ENCODE peak calls at places on chromosome 11, in six cellular contexts. One of them, this sample, is unnamed.

GRCh38 chr11:117409511-117409910 is 81.9 kb downstream of the CEP164 start:
- DNase-seq in posterior cingulate gyrus: no peak
- DNase-seq in prostate gland: no peak
- DNase-seq in NCI-H774: no peak
- DNase-seq in sciatic nerve: peak
- DNase-seq in NCI-H1092 treated with DMSO at 0.1 percent for 48 hours: no peak
- DNase-seq in this sample: no peak

GRCh38 chr11:119093951-119094815 is 7.5 kb downstream of the DPAGT1 start:
- DNase-seq in posterior cingulate gyrus: peak
- DNase-seq in NCI-H1092 treated with DMSO at 0.1 percent for 48 hours: no peak
- DNase-seq in sciatic nerve: no peak
- DNase-seq in NCI-H774: no peak
- DNase-seq in prostate gland: peak
- DNase-seq in this sample: peak

GRCh38 chr11:134785660-134786284 is 373.7 kb upstream of the B3GAT1 start:
- DNase-seq in posterior cingulate gyrus: no peak
- DNase-seq in sciatic nerve: no peak
- DNase-seq in prostate gland: no peak
- DNase-seq in NCI-H1092 treated with DMSO at 0.1 percent for 48 hours: no peak
- DNase-seq in NCI-H774: no peak
- DNase-seq in this sample: no peak

GRCh38 chr11:28106351-28107043 is 1.5 kb downstream of the KIF18A start:
- DNase-seq in prostate gland: no peak
- DNase-seq in NCI-H774: no peak
- DNase-seq in posterior cingulate gyrus: no peak
- DNase-seq in sciatic nerve: no peak
- DNase-seq in NCI-H1092 treated with DMSO at 0.1 percent for 48 hours: no peak
- DNase-seq in this sample: peak

GRCh38 chr11:6200975-6201374 is 2.0 kb downstream of the OR52W1 start:
- DNase-seq in posterior cingulate gyrus: no peak
- DNase-seq in sciatic nerve: no peak
- DNase-seq in NCI-H774: no peak
- DNase-seq in prostate gland: no peak
- DNase-seq in NCI-H1092 treated with DMSO at 0.1 percent for 48 hours: no peak
- DNase-seq in this sample: no peak

GRCh38 chr11:69380451-69380901 is 86.5 kb downstream of the MYEOV start:
- DNase-seq in sciatic nerve: peak
- DNase-seq in prostate gland: no peak
- DNase-seq in posterior cingulate gyrus: no peak
- DNase-seq in NCI-H774: no peak
- DNase-seq in NCI-H1092 treated with DMSO at 0.1 percent for 48 hours: no peak
- DNase-seq in this sample: no peak

GRCh38 chr11:132349806-132350733 is 979.7 kb downstream of the NTM start:
- DNase-seq in prostate gland: no peak
- DNase-seq in NCI-H774: no peak
- DNase-seq in posterior cingulate gyrus: no peak
- DNase-seq in NCI-H1092 treated with DMSO at 0.1 percent for 48 hours: no peak
- DNase-seq in sciatic nerve: no peak
- DNase-seq in this sample: no peak

GRCh38 chr11:102476812-102477211 is 24.2 kb upstream of the TMEM123 start:
- DNase-seq in sciatic nerve: no peak
- DNase-seq in posterior cingulate gyrus: no peak
- DNase-seq in prostate gland: peak
- DNase-seq in NCI-H1092 treated with DMSO at 0.1 percent for 48 hours: peak
- DNase-seq in NCI-H774: peak
- DNase-seq in this sample: peak

GRCh38 chr11:82818399-82819043 is 81.7 kb downstream of the PRCP start:
- DNase-seq in prostate gland: no peak
- DNase-seq in posterior cingulate gyrus: no peak
- DNase-seq in sciatic nerve: no peak
- DNase-seq in NCI-H774: peak
- DNase-seq in NCI-H1092 treated with DMSO at 0.1 percent for 48 hours: no peak
- DNase-seq in this sample: peak

GRCh38 chr11:26283852-26284421 is 48.0 kb upstream of the ANO3 start:
- DNase-seq in sciatic nerve: no peak
- DNase-seq in NCI-H1092 treated with DMSO at 0.1 percent for 48 hours: no peak
- DNase-seq in NCI-H774: no peak
- DNase-seq in prostate gland: no peak
- DNase-seq in posterior cingulate gyrus: no peak
- DNase-seq in this sample: peak